ENCODE peak calls at places on chromosome 7, in nine cellular contexts. F is BJ, A is ovary, K is AG10803, P is fibroblast of lung, V is Calu3, X is A549, Y is dorsolateral prefrontal cortex, E is glutamatergic neuron. U is an unnamed sample.
A peak's percentile ranks its signal among the peaks of the same experiment; 100 is the strongest.

GRCh38 chr7:2158331-2159175 is 74.2 kb downstream of the MAD1L1 start:
- DNase-seq in K (no peak), P (no peak), F (no peak), A (peak; percentile 21), E (no peak), Y (peak; percentile 41), V (no peak), X (no peak), U (no peak)

GRCh38 chr7:121084748-121085336 is 96.3 kb downstream of the CPED1 start:
- DNase-seq in V (peak; percentile 26), Y (no peak), X (peak; percentile 16), K (peak; percentile 98), A (no peak), F (peak; percentile 93), P (peak; percentile 86), E (no peak), U (peak; percentile 36)

GRCh38 chr7:19269301-19269700 is 124.1 kb upstream of the FERD3L start:
- DNase-seq in A (no peak), Y (no peak), V (no peak), X (no peak), E (no peak), F (no peak), P (no peak), K (no peak), U (no peak)

GRCh38 chr7:34066968-34067367 is 161.6 kb downstream of the BMPER start:
- DNase-seq in X (no peak), A (no peak), P (no peak), E (no peak), Y (no peak), K (no peak), V (peak; percentile 45), F (no peak), U (peak; percentile 43)

GRCh38 chr7:131090188-131090587 is 237.5 kb upstream of the MKLN1 start:
- DNase-seq in K (no peak), V (no peak), F (no peak), E (no peak), X (no peak), Y (no peak), A (no peak), P (no peak), U (no peak)

GRCh38 chr7:117148971-117149370 is 173.9 kb downstream of the WNT2 start:
- DNase-seq in K (no peak), E (no peak), A (no peak), V (no peak), P (no peak), X (no peak), F (no peak), Y (no peak), U (no peak)

GRCh38 chr7:82375713-82376112 is 67.9 kb downstream of the CACNA2D1 start:
- DNase-seq in F (no peak), P (no peak), Y (no peak), X (no peak), K (no peak), A (no peak), V (no peak), E (peak; percentile 59), U (no peak)

GRCh38 chr7:106731637-106732036 is 70.7 kb upstream of the CCDC71L start:
- DNase-seq in A (no peak), X (no peak), V (no peak), F (no peak), E (no peak), K (peak; percentile 65), P (peak; percentile 38), Y (no peak), U (no peak)

GRCh38 chr7:1558841-1559625 is 3.0 kb upstream of the TMEM184A start:
- DNase-seq in Y (no peak), F (no peak), P (no peak), K (no peak), V (peak; percentile 97), E (peak; percentile 70), X (no peak), A (no peak), U (no peak)

GRCh38 chr7:128031901-128032604 is 816 bp upstream of the LRRC4 start:
- DNase-seq in K (peak; percentile 83), E (peak; percentile 79), V (no peak), F (peak; percentile 36), A (peak; percentile 69), X (no peak), Y (peak; percentile 75), P (peak; percentile 92), U (no peak)
- TF ChIP-seq CTCF in K (peak; percentile 26), E (peak; percentile 18), V (no peak), F (peak; percentile 30), A (peak; percentile 27), X (no peak), Y (no peak), P (peak; percentile 15), U (no peak)

GRCh38 chr7:148575640-148576411 is 14.7 kb upstream of the C7orf33 start:
- DNase-seq in V (peak; percentile 71), E (peak; percentile 77), Y (peak; percentile 70), P (peak; percentile 65), X (peak; percentile 58), F (no peak), K (peak; percentile 56), A (peak; percentile 56), U (peak; percentile 76)

GRCh38 chr7:148584154-148584827 is 6.3 kb upstream of the C7orf33 start:
- DNase-seq in F (no peak), X (no peak), A (no peak), E (no peak), Y (no peak), P (no peak), V (no peak), K (no peak), U (no peak)

GRCh38 chr7:148585399-148585798 is 5.2 kb upstream of the C7orf33 start:
- DNase-seq in F (no peak), E (no peak), P (no peak), V (no peak), X (no peak), Y (no peak), K (no peak), A (no peak), U (no peak)

GRCh38 chr7:148587076-148587475 is 3.5 kb upstream of the C7orf33 start:
- DNase-seq in A (no peak), K (no peak), P (no peak), X (no peak), Y (no peak), F (no peak), E (peak; percentile 54), V (no peak), U (no peak)

GRCh38 chr7:148581685-148582084 is 8.9 kb upstream of the C7orf33 start:
- DNase-seq in K (no peak), P (no peak), X (no peak), E (no peak), A (no peak), Y (no peak), F (no peak), V (no peak), U (no peak)
- TF ChIP-seq CTCF in K (no peak), P (no peak), X (no peak), E (no peak), A (no peak), Y (no peak), F (no peak), V (no peak), U (no peak)

DNA sequence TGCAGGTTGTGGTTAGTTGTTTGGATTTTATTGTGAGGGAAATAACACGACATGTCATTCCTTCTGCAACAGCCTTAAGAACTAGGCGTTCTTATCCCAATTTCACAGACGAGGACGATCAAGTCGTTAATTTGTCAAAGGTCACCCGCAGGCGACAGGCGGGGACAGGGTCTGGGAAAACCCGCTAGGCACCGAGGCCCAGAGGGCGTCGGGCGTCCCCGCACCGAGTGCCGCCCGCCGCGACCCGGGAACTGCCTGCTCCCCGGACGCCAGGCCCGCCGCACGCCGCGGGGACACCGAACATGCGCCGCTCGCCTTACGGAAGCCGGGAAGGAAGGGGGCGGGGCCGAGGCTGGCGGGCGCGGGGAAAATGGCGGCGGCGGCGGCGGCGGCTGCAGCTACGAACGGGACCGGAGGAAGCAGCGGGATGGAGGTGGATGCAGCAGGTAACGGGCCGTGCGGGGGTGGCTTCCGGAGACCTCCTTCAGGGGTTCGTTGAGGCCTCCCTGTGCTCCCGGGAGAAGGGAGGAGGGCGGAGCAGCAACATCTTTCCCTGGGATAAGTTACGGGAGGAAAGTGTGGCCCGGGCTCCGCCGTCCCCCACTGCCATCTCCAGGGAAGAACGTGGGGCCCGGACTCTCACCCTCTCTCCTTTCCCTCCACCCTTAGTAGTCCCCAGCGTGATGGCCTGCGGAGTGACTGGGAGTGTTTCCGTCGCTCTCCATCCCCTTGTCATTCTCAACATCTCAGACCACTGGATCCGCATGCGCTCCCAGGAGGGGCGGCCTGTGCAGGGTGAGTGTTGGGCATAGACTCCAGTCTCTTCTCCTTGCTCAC is at the start of gene COPS6:
- DNase-seq in P (peak; percentile 81), E (peak; percentile 92), A (peak; percentile 87), K (peak; percentile 78), V (peak; percentile 88), Y (peak; percentile 89), F (no peak), X (peak; percentile 88), U (peak; percentile 72)
- TF ChIP-seq CTCF in P (no peak), E (no peak), A (no peak), K (no peak), V (no peak), Y (no peak), F (no peak), X (no peak), U (no peak)

DNA sequence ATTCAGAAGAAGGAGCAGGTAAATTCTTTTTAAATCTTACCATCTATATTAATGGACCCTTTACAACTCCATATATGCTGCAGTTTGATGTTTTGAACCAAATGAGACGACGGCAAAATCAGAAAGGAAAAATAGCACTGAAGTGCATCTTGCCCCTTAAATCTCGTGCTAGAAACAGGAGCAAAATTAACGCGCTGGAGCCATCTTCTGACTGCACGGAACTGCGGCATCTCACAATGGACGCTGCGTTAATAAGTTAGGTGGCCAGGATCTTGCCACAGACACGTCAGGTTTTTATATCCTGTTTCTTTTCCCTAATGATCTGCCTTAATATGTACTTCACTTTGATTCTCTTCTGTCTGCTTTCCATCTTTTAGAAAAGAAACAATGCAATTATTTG is 354.5 kb downstream of the TFEC start:
- DNase-seq in V (peak; percentile 21), A (peak; percentile 24), F (no peak), X (peak; percentile 56), E (peak; percentile 38), P (peak; percentile 79), Y (no peak), K (peak; percentile 45), U (no peak)
- TF ChIP-seq CTCF in V (no peak), A (no peak), F (peak; percentile 21), X (peak; percentile 57), E (no peak), P (peak; percentile 23), Y (no peak), K (peak; percentile 23), U (no peak)

DNA sequence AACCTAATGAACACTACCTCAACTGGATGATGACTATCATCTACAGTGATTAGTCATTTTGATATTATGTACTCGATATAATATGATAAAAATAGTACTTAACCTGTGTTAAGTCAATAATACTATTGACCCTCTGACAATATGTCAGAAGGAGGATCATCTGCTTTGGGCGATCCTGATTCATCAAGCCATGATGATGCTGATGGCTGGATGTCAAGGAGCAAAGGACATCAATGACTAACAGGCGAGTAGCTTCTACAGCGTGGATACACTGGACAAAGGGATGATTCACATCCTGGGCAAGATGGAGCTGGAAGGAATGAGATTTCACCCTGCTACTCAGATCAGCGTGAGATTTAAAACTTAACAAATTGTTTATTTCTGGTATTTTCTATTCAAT is 94.4 kb upstream of the SKAP2 start:
- DNase-seq in Y (no peak), K (peak; percentile 54), A (no peak), E (no peak), X (peak; percentile 88), V (no peak), P (peak; percentile 63), F (peak; percentile 17), U (peak; percentile 85)
- TF ChIP-seq CTCF in Y (no peak), K (no peak), A (no peak), E (no peak), X (no peak), V (no peak), P (no peak), F (no peak), U (no peak)